ENCODE peak calls at places on chromosomes 2 and 18, in nine cellular contexts. H is RKO, D is stomach, K is GM10248, R is naive B cell, V is fibroblast of the conjunctiva, T is AG09319, N is GM06990, Q is GM20000. Y is an unnamed sample.

GRCh38 chr2:137050949-137051348 is 285.6 kb downstream of the THSD7B start:
- DNase-seq in H (peak), D (no peak), K (no peak), R (no peak), V (no peak), T (no peak), N (no peak), Q (no peak), Y (no peak)

GRCh38 chr18:79952996-79953559 is 1.6 kb upstream of the SLC66A2 start:
- DNase-seq in H (no peak), D (peak), K (no peak), R (no peak), V (no peak), T (no peak), N (no peak), Q (no peak), Y (no peak)

GRCh38 chr18:35076556-35076955 is 35.3 kb downstream of the MAPRE2 start:
- DNase-seq in H (peak), D (no peak), K (no peak), R (no peak), V (peak), T (no peak), N (no peak), Q (no peak), Y (no peak)

GRCh38 chr2:201298462-201298861 is 38.1 kb downstream of the CASP8 start:
- DNase-seq in H (peak), D (no peak), K (no peak), R (no peak), V (no peak), T (no peak), N (no peak), Q (no peak), Y (no peak)

GRCh38 chr18:77617681-77618080 is 368.0 kb downstream of the GALR1 start:
- DNase-seq in H (no peak), D (no peak), K (no peak), R (no peak), V (no peak), T (no peak), N (no peak), Q (no peak), Y (no peak)

GRCh38 chr2:176812376-176812775 is 400.2 kb upstream of the HNRNPA3 start:
- DNase-seq in H (no peak), D (no peak), K (no peak), R (no peak), V (no peak), T (no peak), N (no peak), Q (no peak), Y (no peak)

GRCh38 chr2:221554769-221555510 is 17.2 kb downstream of the EPHA4 start:
- DNase-seq in H (no peak), D (no peak), K (peak), R (peak), V (no peak), T (no peak), N (peak), Q (peak), Y (no peak)

GRCh38 chr2:232341061-232341738 is 37.4 kb upstream of the ALPP start:
- DNase-seq in H (no peak), D (no peak), K (no peak), R (no peak), V (no peak), T (no peak), N (no peak), Q (no peak), Y (no peak)

GRCh38 chr2:47034973-47035609 is 119.5 kb upstream of the MCFD2 start:
- DNase-seq in H (no peak), D (no peak), K (peak), R (peak), V (no peak), T (no peak), N (no peak), Q (peak), Y (no peak)

GRCh38 chr2:27929916-27930486 is 39.5 kb downstream of the BABAM2 start:
- DNase-seq in H (no peak), D (no peak), K (no peak), R (no peak), V (no peak), T (no peak), N (no peak), Q (no peak), Y (no peak)

GRCh38 chr18:24766376-24766775 is 305.9 kb downstream of the HRH4 start:
- DNase-seq in H (no peak), D (no peak), K (no peak), R (no peak), V (no peak), T (peak), N (no peak), Q (no peak), Y (no peak)

GRCh38 chr2:12151716-12152115 is 405.3 kb downstream of the LPIN1 start:
- DNase-seq in H (no peak), D (no peak), K (no peak), R (no peak), V (no peak), T (no peak), N (no peak), Q (no peak), Y (no peak)

GRCh38 chr18:28112056-28112470 is 64.9 kb downstream of the CDH2 start:
- DNase-seq in H (no peak), D (no peak), K (no peak), R (no peak), V (no peak), T (peak), N (no peak), Q (no peak), Y (no peak)

GRCh38 chr18:69177702-69178101 is 223.0 kb upstream of the DOK6 start:
- DNase-seq in H (no peak), D (no peak), K (no peak), R (no peak), V (no peak), T (no peak), N (no peak), Q (no peak), Y (no peak)

GRCh38 chr18:70243131-70243530 is 37.6 kb upstream of the RTTN start:
- DNase-seq in H (no peak), D (peak), K (no peak), R (no peak), V (no peak), T (no peak), N (no peak), Q (no peak), Y (no peak)

GRCh38 chr2:190499976-190500588 is 34.4 kb downstream of the NEMP2 start:
- DNase-seq in H (no peak), D (no peak), K (no peak), R (no peak), V (no peak), T (no peak), N (no peak), Q (no peak), Y (no peak)

GRCh38 chr2:128472789-128473174 is 154.1 kb upstream of the HS6ST1 start:
- DNase-seq in H (no peak), D (no peak), K (no peak), R (no peak), V (no peak), T (no peak), N (no peak), Q (no peak), Y (no peak)

GRCh38 chr2:862723-863466 is 87.8 kb upstream of the SNTG2 start:
- DNase-seq in H (no peak), D (no peak), K (no peak), R (no peak), V (no peak), T (no peak), N (no peak), Q (no peak), Y (no peak)

Y was measured in activated T-helper 2 cell treated with anti-CD3 and anti-CD28 coated beads, Interferon-gamma antibody, Interleukin-2, Interleukin-4, amounts not matched to agents 10 μg/mL and 5 μg/mL and 100 μg/mL, durations not matched to agents 14 hours and 24 hours and 36 hours.